ENCODE peak calls at places on chromosome 9, in six cellular contexts. One of them, this sample, is unnamed.

GRCh38 chr9:76926846-76927245 is 20.9 kb upstream of the PRUNE2 start:
- DNase-seq in endothelial cell: no peak
- DNase-seq in cardiac muscle cell: no peak
- DNase-seq in activated CD8-positive, alpha-beta T cell treated with anti-CD3 and anti-CD28 coated beads for 36 hours: no peak
- DNase-seq in mammary epithelial cell: no peak
- DNase-seq in uterus: no peak
- DNase-seq in this sample: no peak

GRCh38 chr9:134538856-134539562 is 102.6 kb upstream of the COL5A1 start:
- DNase-seq in endothelial cell: no peak
- DNase-seq in cardiac muscle cell: no peak
- DNase-seq in activated CD8-positive, alpha-beta T cell treated with anti-CD3 and anti-CD28 coated beads for 36 hours: no peak
- DNase-seq in mammary epithelial cell: no peak
- DNase-seq in uterus: no peak
- DNase-seq in this sample: no peak

GRCh38 chr9:70563437-70564204 is 149.2 kb upstream of the KLF9 start:
- DNase-seq in endothelial cell: no peak
- DNase-seq in cardiac muscle cell: no peak
- DNase-seq in activated CD8-positive, alpha-beta T cell treated with anti-CD3 and anti-CD28 coated beads for 36 hours: peak; percentile 78
- DNase-seq in mammary epithelial cell: peak; percentile 56
- DNase-seq in uterus: no peak
- DNase-seq in this sample: peak; percentile 67

GRCh38 chr9:110443146-110443877 is 105.6 kb upstream of the TXNDC8 start:
- DNase-seq in endothelial cell: no peak
- DNase-seq in cardiac muscle cell: no peak
- DNase-seq in activated CD8-positive, alpha-beta T cell treated with anti-CD3 and anti-CD28 coated beads for 36 hours: no peak
- DNase-seq in mammary epithelial cell: peak; percentile 51
- DNase-seq in uterus: no peak
- DNase-seq in this sample: no peak

GRCh38 chr9:2354216-2354615 is 267.4 kb upstream of the VLDLR start:
- DNase-seq in endothelial cell: no peak
- DNase-seq in cardiac muscle cell: no peak
- DNase-seq in activated CD8-positive, alpha-beta T cell treated with anti-CD3 and anti-CD28 coated beads for 36 hours: no peak
- DNase-seq in mammary epithelial cell: no peak
- DNase-seq in uterus: no peak
- DNase-seq in this sample: no peak

GRCh38 chr9:112035166-112035816 is 138.7 kb downstream of the UGCG start:
- DNase-seq in endothelial cell: no peak
- DNase-seq in cardiac muscle cell: peak; percentile 15
- DNase-seq in activated CD8-positive, alpha-beta T cell treated with anti-CD3 and anti-CD28 coated beads for 36 hours: no peak
- DNase-seq in mammary epithelial cell: no peak
- DNase-seq in uterus: no peak
- DNase-seq in this sample: no peak

GRCh38 chr9:93209097-93209496 is 25.2 kb downstream of the WNK2 start:
- DNase-seq in endothelial cell: no peak
- DNase-seq in cardiac muscle cell: no peak
- DNase-seq in activated CD8-positive, alpha-beta T cell treated with anti-CD3 and anti-CD28 coated beads for 36 hours: no peak
- DNase-seq in mammary epithelial cell: no peak
- DNase-seq in uterus: no peak
- DNase-seq in this sample: no peak

GRCh38 chr9:127977877-127978647 is 2.7 kb downstream of the EEIG1 start:
- DNase-seq in endothelial cell: no peak
- DNase-seq in cardiac muscle cell: peak; percentile 87
- DNase-seq in activated CD8-positive, alpha-beta T cell treated with anti-CD3 and anti-CD28 coated beads for 36 hours: no peak
- DNase-seq in mammary epithelial cell: peak; percentile 32
- DNase-seq in uterus: peak; percentile 83
- DNase-seq in this sample: no peak

GRCh38 chr9:134678671-134679443 is 37.3 kb downstream of the COL5A1 start:
- DNase-seq in endothelial cell: no peak
- DNase-seq in cardiac muscle cell: no peak
- DNase-seq in activated CD8-positive, alpha-beta T cell treated with anti-CD3 and anti-CD28 coated beads for 36 hours: no peak
- DNase-seq in mammary epithelial cell: no peak
- DNase-seq in uterus: no peak
- DNase-seq in this sample: no peak

GRCh38 chr9:33222031-33222430 is 17.9 kb upstream of the SPINK4 start:
- DNase-seq in endothelial cell: no peak
- DNase-seq in cardiac muscle cell: no peak
- DNase-seq in activated CD8-positive, alpha-beta T cell treated with anti-CD3 and anti-CD28 coated beads for 36 hours: no peak
- DNase-seq in mammary epithelial cell: peak; percentile 71
- DNase-seq in uterus: no peak
- DNase-seq in this sample: no peak

GRCh38 chr9:126704157-126704941 is 90.6 kb downstream of the LMX1B start:
- DNase-seq in endothelial cell: peak; percentile 3
- DNase-seq in cardiac muscle cell: no peak
- DNase-seq in activated CD8-positive, alpha-beta T cell treated with anti-CD3 and anti-CD28 coated beads for 36 hours: peak; percentile 69
- DNase-seq in mammary epithelial cell: peak; percentile 74
- DNase-seq in uterus: peak; percentile 66
- DNase-seq in this sample: no peak

GRCh38 chr9:125425901-125426515 is 164.4 kb downstream of the GAPVD1 start:
- DNase-seq in endothelial cell: no peak
- DNase-seq in cardiac muscle cell: no peak
- DNase-seq in activated CD8-positive, alpha-beta T cell treated with anti-CD3 and anti-CD28 coated beads for 36 hours: no peak
- DNase-seq in mammary epithelial cell: no peak
- DNase-seq in uterus: no peak
- DNase-seq in this sample: no peak

GRCh38 chr9:4114569-4115505 is 185.0 kb downstream of the GLIS3 start:
- DNase-seq in endothelial cell: no peak
- DNase-seq in cardiac muscle cell: no peak
- DNase-seq in activated CD8-positive, alpha-beta T cell treated with anti-CD3 and anti-CD28 coated beads for 36 hours: no peak
- DNase-seq in mammary epithelial cell: no peak
- DNase-seq in uterus: no peak
- DNase-seq in this sample: no peak

GRCh38 chr9:135343136-135343535 is 136.4 kb upstream of the PPP1R26 start:
- DNase-seq in endothelial cell: no peak
- DNase-seq in cardiac muscle cell: no peak
- DNase-seq in activated CD8-positive, alpha-beta T cell treated with anti-CD3 and anti-CD28 coated beads for 36 hours: no peak
- DNase-seq in mammary epithelial cell: no peak
- DNase-seq in uterus: no peak
- DNase-seq in this sample: no peak

GRCh38 chr9:87546704-87547103 is 49.0 kb downstream of the DAPK1 start:
- DNase-seq in endothelial cell: no peak
- DNase-seq in cardiac muscle cell: no peak
- DNase-seq in activated CD8-positive, alpha-beta T cell treated with anti-CD3 and anti-CD28 coated beads for 36 hours: no peak
- DNase-seq in mammary epithelial cell: peak; percentile 81
- DNase-seq in uterus: no peak
- DNase-seq in this sample: no peak

GRCh38 chr9:20786807-20787206 is 102.7 kb downstream of the FOCAD start:
- DNase-seq in endothelial cell: no peak
- DNase-seq in cardiac muscle cell: no peak
- DNase-seq in activated CD8-positive, alpha-beta T cell treated with anti-CD3 and anti-CD28 coated beads for 36 hours: no peak
- DNase-seq in mammary epithelial cell: no peak
- DNase-seq in uterus: no peak
- DNase-seq in this sample: no peak

GRCh38 chr9:34675048-34675714 is 12.7 kb upstream of the CCL27 start:
- DNase-seq in endothelial cell: peak; percentile 89
- DNase-seq in cardiac muscle cell: peak; percentile 92
- DNase-seq in activated CD8-positive, alpha-beta T cell treated with anti-CD3 and anti-CD28 coated beads for 36 hours: peak; percentile 83
- DNase-seq in mammary epithelial cell: peak; percentile 47
- DNase-seq in uterus: peak; percentile 37
- DNase-seq in this sample: peak; percentile 72

GRCh38 chr9:80873861-80874260 is 815.5 kb downstream of the TLE1 start:
- DNase-seq in endothelial cell: no peak
- DNase-seq in cardiac muscle cell: no peak
- DNase-seq in activated CD8-positive, alpha-beta T cell treated with anti-CD3 and anti-CD28 coated beads for 36 hours: no peak
- DNase-seq in mammary epithelial cell: no peak
- DNase-seq in uterus: no peak
- DNase-seq in this sample: no peak

GRCh38 chr9:121895836-121896544 is 197.1 kb downstream of the TTLL11 start:
- DNase-seq in endothelial cell: no peak
- DNase-seq in cardiac muscle cell: peak; percentile 19
- DNase-seq in activated CD8-positive, alpha-beta T cell treated with anti-CD3 and anti-CD28 coated beads for 36 hours: no peak
- DNase-seq in mammary epithelial cell: no peak
- DNase-seq in uterus: peak; percentile 83
- DNase-seq in this sample: no peak

DNA sequence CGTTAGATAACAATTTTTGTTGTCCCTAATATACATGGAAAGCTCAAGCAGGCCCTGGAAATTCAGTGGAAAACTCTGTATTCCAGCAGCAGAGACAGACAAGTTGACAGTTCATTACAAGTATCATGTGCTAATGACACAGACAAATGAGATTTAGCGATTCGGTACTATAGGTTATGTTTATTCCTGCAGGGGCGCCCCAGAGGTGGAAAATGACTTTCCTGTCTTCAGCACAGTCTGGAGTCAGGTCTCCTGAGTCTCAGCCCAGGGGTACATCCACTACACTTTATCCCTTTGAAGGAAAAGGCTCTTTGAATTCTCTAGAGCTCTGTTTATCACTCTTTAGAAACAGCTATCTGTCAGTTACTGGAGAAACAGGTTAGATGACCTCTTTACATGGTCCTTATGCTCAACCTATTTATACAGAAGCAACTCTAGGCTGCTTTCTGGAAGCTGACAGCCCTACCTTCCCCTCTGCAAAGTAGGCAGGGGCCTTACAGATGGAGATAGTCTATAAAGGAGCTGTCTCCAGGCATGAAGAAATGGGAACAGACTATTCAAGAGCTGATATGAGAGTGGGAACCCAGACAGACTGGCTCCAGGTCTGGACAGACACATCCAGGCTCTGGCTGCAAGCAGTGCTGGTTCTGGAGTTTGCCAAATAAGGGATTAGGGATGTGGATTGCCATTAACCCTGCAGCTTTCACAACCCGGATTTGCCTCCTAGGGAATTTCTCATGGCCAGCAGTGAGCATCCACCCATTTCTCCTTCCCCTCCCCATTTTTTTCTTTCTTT is 7.2 kb upstream of the SLC31A2 start:
- DNase-seq in endothelial cell: no peak
- DNase-seq in cardiac muscle cell: no peak
- DNase-seq in activated CD8-positive, alpha-beta T cell treated with anti-CD3 and anti-CD28 coated beads for 36 hours: no peak
- DNase-seq in mammary epithelial cell: no peak
- DNase-seq in uterus: no peak
- DNase-seq in this sample: no peak
- TF ChIP-seq CTCF in endothelial cell: no peak
- TF ChIP-seq CTCF in cardiac muscle cell: no peak
- TF ChIP-seq CTCF in activated CD8-positive, alpha-beta T cell treated with anti-CD3 and anti-CD28 coated beads for 36 hours: no peak
- TF ChIP-seq CTCF in mammary epithelial cell: no peak
- TF ChIP-seq CTCF in uterus: no peak
- TF ChIP-seq CTCF in this sample: no peak

GRCh38 chr9:107474124-107474523 is 15.4 kb downstream of the KLF4 start:
- DNase-seq in endothelial cell: no peak
- DNase-seq in cardiac muscle cell: no peak
- DNase-seq in activated CD8-positive, alpha-beta T cell treated with anti-CD3 and anti-CD28 coated beads for 36 hours: no peak
- DNase-seq in mammary epithelial cell: no peak
- DNase-seq in uterus: no peak
- DNase-seq in this sample: no peak
- TF ChIP-seq CTCF in endothelial cell: no peak
- TF ChIP-seq CTCF in cardiac muscle cell: no peak
- TF ChIP-seq CTCF in activated CD8-positive, alpha-beta T cell treated with anti-CD3 and anti-CD28 coated beads for 36 hours: no peak
- TF ChIP-seq CTCF in mammary epithelial cell: no peak
- TF ChIP-seq CTCF in uterus: no peak
- TF ChIP-seq CTCF in this sample: no peak

DNA sequence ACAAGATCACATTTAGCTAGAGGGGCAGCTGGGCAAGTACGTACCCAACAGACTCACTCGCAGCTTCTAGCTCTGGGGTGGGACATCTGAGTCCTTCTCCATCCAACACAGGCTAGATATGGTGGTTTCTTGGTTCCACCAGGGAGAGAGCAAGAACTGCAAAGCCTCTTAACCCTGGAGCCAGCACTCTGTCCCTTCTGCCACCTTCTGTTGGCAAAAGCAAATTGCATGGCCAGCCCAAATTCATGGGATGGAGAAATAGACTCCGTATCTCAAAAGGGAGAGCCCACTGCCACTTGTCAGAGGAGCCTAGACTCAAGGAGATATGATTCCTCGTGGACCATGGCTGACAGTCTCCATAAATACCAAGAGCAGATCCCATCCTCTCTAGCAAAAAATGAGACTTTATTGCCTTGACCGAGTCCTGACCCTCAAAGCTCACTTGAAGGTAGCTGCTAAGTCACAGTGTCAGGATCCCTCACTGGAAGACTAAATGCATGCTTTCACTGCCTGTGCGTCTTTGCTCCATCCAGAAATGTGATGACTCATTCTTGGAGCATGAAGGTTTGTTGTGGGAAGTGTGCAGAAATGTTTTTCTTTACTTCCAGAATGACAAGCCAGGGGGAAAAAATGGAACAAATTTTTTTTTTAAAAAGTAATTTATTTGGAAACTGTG is 28.8 kb upstream of the ROR2 start:
- DNase-seq in endothelial cell: peak; percentile 51
- DNase-seq in cardiac muscle cell: peak; percentile 56
- DNase-seq in activated CD8-positive, alpha-beta T cell treated with anti-CD3 and anti-CD28 coated beads for 36 hours: peak; percentile 3
- DNase-seq in mammary epithelial cell: peak; percentile 62
- DNase-seq in uterus: no peak
- DNase-seq in this sample: no peak
- TF ChIP-seq CTCF in endothelial cell: no peak
- TF ChIP-seq CTCF in cardiac muscle cell: peak; percentile 52
- TF ChIP-seq CTCF in activated CD8-positive, alpha-beta T cell treated with anti-CD3 and anti-CD28 coated beads for 36 hours: no peak
- TF ChIP-seq CTCF in mammary epithelial cell: no peak
- TF ChIP-seq CTCF in uterus: peak; percentile 12
- TF ChIP-seq CTCF in this sample: peak; percentile 21

GRCh38 chr9:71683598-71684235 is 84.6 kb downstream of the CEMIP2 start:
- DNase-seq in endothelial cell: no peak
- DNase-seq in cardiac muscle cell: peak; percentile 13
- DNase-seq in activated CD8-positive, alpha-beta T cell treated with anti-CD3 and anti-CD28 coated beads for 36 hours: no peak
- DNase-seq in mammary epithelial cell: peak; percentile 83
- DNase-seq in uterus: no peak
- DNase-seq in this sample: no peak
- TF ChIP-seq CTCF in endothelial cell: no peak
- TF ChIP-seq CTCF in cardiac muscle cell: peak; percentile 51
- TF ChIP-seq CTCF in activated CD8-positive, alpha-beta T cell treated with anti-CD3 and anti-CD28 coated beads for 36 hours: no peak
- TF ChIP-seq CTCF in mammary epithelial cell: peak; percentile 67
- TF ChIP-seq CTCF in uterus: peak; percentile 20
- TF ChIP-seq CTCF in this sample: no peak

GRCh38 chr9:72597181-72597517 is 75.7 kb downstream of the TMC1 start:
- DNase-seq in endothelial cell: no peak
- DNase-seq in cardiac muscle cell: no peak
- DNase-seq in activated CD8-positive, alpha-beta T cell treated with anti-CD3 and anti-CD28 coated beads for 36 hours: no peak
- DNase-seq in mammary epithelial cell: no peak
- DNase-seq in uterus: no peak
- DNase-seq in this sample: no peak
- TF ChIP-seq CTCF in endothelial cell: no peak
- TF ChIP-seq CTCF in cardiac muscle cell: no peak
- TF ChIP-seq CTCF in activated CD8-positive, alpha-beta T cell treated with anti-CD3 and anti-CD28 coated beads for 36 hours: no peak
- TF ChIP-seq CTCF in mammary epithelial cell: no peak
- TF ChIP-seq CTCF in uterus: no peak
- TF ChIP-seq CTCF in this sample: no peak

DNA sequence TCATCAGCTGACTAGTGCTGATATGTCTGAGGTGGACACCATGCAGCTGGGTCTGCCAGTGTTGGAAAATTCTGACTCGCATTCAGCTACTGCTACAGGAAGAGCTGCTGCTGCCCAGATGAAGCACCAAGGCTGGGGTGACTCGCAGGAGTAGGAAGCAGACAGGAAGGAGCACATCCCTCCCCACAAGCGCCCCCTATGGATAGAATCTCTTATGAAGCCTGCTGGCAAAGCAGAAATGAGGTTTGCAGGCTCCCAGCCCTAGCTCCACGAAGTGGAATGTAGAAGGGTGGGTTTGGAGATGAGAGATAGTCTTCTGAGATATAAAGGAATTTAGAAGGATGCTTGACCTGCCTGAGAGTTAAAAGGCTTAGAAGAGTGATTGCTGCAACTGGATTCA is 443.0 kb downstream of the ACTL7B start:
- DNase-seq in endothelial cell: peak; percentile 31
- DNase-seq in cardiac muscle cell: no peak
- DNase-seq in activated CD8-positive, alpha-beta T cell treated with anti-CD3 and anti-CD28 coated beads for 36 hours: peak; percentile 6
- DNase-seq in mammary epithelial cell: peak; percentile 15
- DNase-seq in uterus: no peak
- DNase-seq in this sample: no peak
- TF ChIP-seq CTCF in endothelial cell: no peak
- TF ChIP-seq CTCF in cardiac muscle cell: peak; percentile 3
- TF ChIP-seq CTCF in activated CD8-positive, alpha-beta T cell treated with anti-CD3 and anti-CD28 coated beads for 36 hours: no peak
- TF ChIP-seq CTCF in mammary epithelial cell: no peak
- TF ChIP-seq CTCF in uterus: no peak
- TF ChIP-seq CTCF in this sample: no peak

This sample was measured in GM10248.